ENCODE peak calls at places on chromosome 10, in six cellular contexts. One of them, this sample, is unnamed.

GRCh38 chr10:75375828-75376227 is 25.7 kb downstream of the ZNF503 start:
- DNase-seq in spleen: no peak
- DNase-seq in HCT116: no peak
- DNase-seq in transverse colon: no peak
- DNase-seq in HL-60: peak; percentile 51
- DNase-seq in GM23338: no peak
- DNase-seq in this sample: no peak

GRCh38 chr10:80491251-80492102 is 37.4 kb downstream of the TSPAN14 start:
- DNase-seq in spleen: peak; percentile 84
- DNase-seq in HCT116: no peak
- DNase-seq in transverse colon: no peak
- DNase-seq in HL-60: peak; percentile 96
- DNase-seq in GM23338: no peak
- DNase-seq in this sample: peak; percentile 24

GRCh38 chr10:49387029-49387428 is 8.9 kb downstream of the DRGX start:
- DNase-seq in spleen: no peak
- DNase-seq in HCT116: no peak
- DNase-seq in transverse colon: no peak
- DNase-seq in HL-60: no peak
- DNase-seq in GM23338: no peak
- DNase-seq in this sample: no peak

GRCh38 chr10:93757136-93757535 is 600 bp upstream of the LGI1 start:
- DNase-seq in spleen: no peak
- DNase-seq in HCT116: no peak
- DNase-seq in transverse colon: no peak
- DNase-seq in HL-60: no peak
- DNase-seq in GM23338: peak; percentile 32
- DNase-seq in this sample: no peak

GRCh38 chr10:12489357-12489756 is 140.0 kb downstream of the CAMK1D start:
- DNase-seq in spleen: no peak
- DNase-seq in HCT116: no peak
- DNase-seq in transverse colon: no peak
- DNase-seq in HL-60: no peak
- DNase-seq in GM23338: no peak
- DNase-seq in this sample: no peak

GRCh38 chr10:48627984-48628609 is 23.2 kb upstream of the ARHGAP22 start:
- DNase-seq in spleen: no peak
- DNase-seq in HCT116: no peak
- DNase-seq in transverse colon: no peak
- DNase-seq in HL-60: no peak
- DNase-seq in GM23338: no peak
- DNase-seq in this sample: no peak

GRCh38 chr10:31340343-31340742 is 21.3 kb downstream of the ZEB1 start:
- DNase-seq in spleen: no peak
- DNase-seq in HCT116: no peak
- DNase-seq in transverse colon: no peak
- DNase-seq in HL-60: no peak
- DNase-seq in GM23338: no peak
- DNase-seq in this sample: no peak

GRCh38 chr10:80154978-80155695 is 22.6 kb downstream of the PLAC9 start:
- DNase-seq in spleen: no peak
- DNase-seq in HCT116: no peak
- DNase-seq in transverse colon: no peak
- DNase-seq in HL-60: no peak
- DNase-seq in GM23338: no peak
- DNase-seq in this sample: peak; percentile 77

GRCh38 chr10:71294091-71294561 is 24.9 kb upstream of the SLC29A3 start:
- DNase-seq in spleen: no peak
- DNase-seq in HCT116: no peak
- DNase-seq in transverse colon: no peak
- DNase-seq in HL-60: no peak
- DNase-seq in GM23338: no peak
- DNase-seq in this sample: no peak

GRCh38 chr10:14562197-14562596 is 212.5 kb downstream of the FAM107B start:
- DNase-seq in spleen: no peak
- DNase-seq in HCT116: no peak
- DNase-seq in transverse colon: no peak
- DNase-seq in HL-60: no peak
- DNase-seq in GM23338: no peak
- DNase-seq in this sample: no peak

GRCh38 chr10:22610595-22610994 is 103.8 kb downstream of the PIP4K2A start:
- DNase-seq in spleen: no peak
- DNase-seq in HCT116: no peak
- DNase-seq in transverse colon: no peak
- DNase-seq in HL-60: no peak
- DNase-seq in GM23338: peak; percentile 38
- DNase-seq in this sample: no peak

GRCh38 chr10:46231087-46231486 is 55.7 kb upstream of the ANTXRL start:
- DNase-seq in spleen: peak; percentile 42
- DNase-seq in HCT116: no peak
- DNase-seq in transverse colon: no peak
- DNase-seq in HL-60: no peak
- DNase-seq in GM23338: no peak
- DNase-seq in this sample: peak; percentile 20

GRCh38 chr10:22897371-22897770 is 30.5 kb upstream of the ARMC3 start:
- DNase-seq in spleen: no peak
- DNase-seq in HCT116: no peak
- DNase-seq in transverse colon: no peak
- DNase-seq in HL-60: no peak
- DNase-seq in GM23338: no peak
- DNase-seq in this sample: no peak

GRCh38 chr10:7572435-7572834 is 94.3 kb downstream of the ITIH5 start:
- DNase-seq in spleen: no peak
- DNase-seq in HCT116: no peak
- DNase-seq in transverse colon: no peak
- DNase-seq in HL-60: no peak
- DNase-seq in GM23338: no peak
- DNase-seq in this sample: no peak
- TF ChIP-seq POLR2AphosphoS5 in spleen: no peak
- TF ChIP-seq POLR2AphosphoS5 in HCT116: no peak
- TF ChIP-seq POLR2AphosphoS5 in transverse colon: peak; percentile 34
- TF ChIP-seq POLR2AphosphoS5 in HL-60: no peak
- TF ChIP-seq POLR2AphosphoS5 in GM23338: no peak
- TF ChIP-seq POLR2AphosphoS5 in this sample: no peak

GRCh38 chr10:122939133-122939532 is 14.9 kb downstream of the C10orf88 start:
- DNase-seq in spleen: no peak
- DNase-seq in HCT116: no peak
- DNase-seq in transverse colon: no peak
- DNase-seq in HL-60: no peak
- DNase-seq in GM23338: no peak
- DNase-seq in this sample: no peak

GRCh38 chr10:122939819-122940543 is 14.0 kb downstream of the C10orf88 start:
- DNase-seq in spleen: no peak
- DNase-seq in HCT116: no peak
- DNase-seq in transverse colon: no peak
- DNase-seq in HL-60: no peak
- DNase-seq in GM23338: no peak
- DNase-seq in this sample: no peak
- TF ChIP-seq POLR2AphosphoS5 in spleen: no peak
- TF ChIP-seq POLR2AphosphoS5 in HCT116: no peak
- TF ChIP-seq POLR2AphosphoS5 in transverse colon: no peak
- TF ChIP-seq POLR2AphosphoS5 in HL-60: no peak
- TF ChIP-seq POLR2AphosphoS5 in GM23338: no peak
- TF ChIP-seq POLR2AphosphoS5 in this sample: no peak

GRCh38 chr10:98748298-98748697 is 301.6 kb upstream of the HPS1 start:
- DNase-seq in spleen: no peak
- DNase-seq in HCT116: peak; percentile 37
- DNase-seq in transverse colon: no peak
- DNase-seq in HL-60: no peak
- DNase-seq in GM23338: peak; percentile 83
- DNase-seq in this sample: no peak
- TF ChIP-seq POLR2AphosphoS5 in spleen: no peak
- TF ChIP-seq POLR2AphosphoS5 in HCT116: no peak
- TF ChIP-seq POLR2AphosphoS5 in transverse colon: no peak
- TF ChIP-seq POLR2AphosphoS5 in HL-60: no peak
- TF ChIP-seq POLR2AphosphoS5 in GM23338: no peak
- TF ChIP-seq POLR2AphosphoS5 in this sample: no peak

GRCh38 chr10:131050162-131050766 is 261.3 kb downstream of the TCERG1L start:
- DNase-seq in spleen: peak; percentile 23
- DNase-seq in HCT116: no peak
- DNase-seq in transverse colon: no peak
- DNase-seq in HL-60: no peak
- DNase-seq in GM23338: no peak
- DNase-seq in this sample: no peak

GRCh38 chr10:131049051-131049450 is 262.5 kb downstream of the TCERG1L start:
- DNase-seq in spleen: peak; percentile 15
- DNase-seq in HCT116: no peak
- DNase-seq in transverse colon: no peak
- DNase-seq in HL-60: no peak
- DNase-seq in GM23338: peak; percentile 84
- DNase-seq in this sample: no peak

GRCh38 chr10:131048595-131048994 is 262.9 kb downstream of the TCERG1L start:
- DNase-seq in spleen: peak; percentile 29
- DNase-seq in HCT116: no peak
- DNase-seq in transverse colon: no peak
- DNase-seq in HL-60: no peak
- DNase-seq in GM23338: peak; percentile 34
- DNase-seq in this sample: no peak

GRCh38 chr10:131046194-131046593 is 265.3 kb downstream of the TCERG1L start:
- DNase-seq in spleen: peak; percentile 31
- DNase-seq in HCT116: no peak
- DNase-seq in transverse colon: no peak
- DNase-seq in HL-60: no peak
- DNase-seq in GM23338: no peak
- DNase-seq in this sample: no peak

DNA sequence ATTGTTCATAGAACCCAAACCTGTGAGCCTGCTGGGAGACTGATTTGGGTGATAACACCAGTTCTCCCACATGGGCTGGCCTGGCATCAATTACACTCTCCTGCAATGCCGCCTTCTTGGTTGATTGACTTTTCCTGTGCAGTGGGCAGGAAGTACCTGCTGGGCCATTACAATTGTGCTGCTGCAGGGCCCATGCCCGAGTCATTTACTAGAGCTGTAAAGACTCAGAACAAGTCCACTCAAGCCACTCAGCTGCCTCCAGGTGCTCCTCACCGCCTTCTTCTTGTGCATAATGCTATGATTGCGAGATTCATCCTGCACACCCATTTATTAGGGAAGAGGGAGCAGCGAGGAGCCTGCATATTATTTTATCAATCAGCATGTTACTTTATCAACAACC is 264.0 kb downstream of the TCERG1L start:
- DNase-seq in spleen: peak; percentile 30
- DNase-seq in HCT116: no peak
- DNase-seq in transverse colon: no peak
- DNase-seq in HL-60: no peak
- DNase-seq in GM23338: no peak
- DNase-seq in this sample: no peak
- TF ChIP-seq POLR2AphosphoS5 in spleen: no peak
- TF ChIP-seq POLR2AphosphoS5 in HCT116: no peak
- TF ChIP-seq POLR2AphosphoS5 in transverse colon: no peak
- TF ChIP-seq POLR2AphosphoS5 in HL-60: no peak
- TF ChIP-seq POLR2AphosphoS5 in GM23338: no peak
- TF ChIP-seq POLR2AphosphoS5 in this sample: no peak

GRCh38 chr10:133422821-133423771 is 1.3 kb downstream of the SPRN start:
- DNase-seq in spleen: peak; percentile 75
- DNase-seq in HCT116: no peak
- DNase-seq in transverse colon: no peak
- DNase-seq in HL-60: no peak
- DNase-seq in GM23338: peak; percentile 31
- DNase-seq in this sample: peak; percentile 22
- TF ChIP-seq POLR2AphosphoS5 in spleen: peak; percentile 41
- TF ChIP-seq POLR2AphosphoS5 in HCT116: no peak
- TF ChIP-seq POLR2AphosphoS5 in transverse colon: no peak
- TF ChIP-seq POLR2AphosphoS5 in HL-60: peak; percentile 17
- TF ChIP-seq POLR2AphosphoS5 in GM23338: peak; percentile 43
- TF ChIP-seq POLR2AphosphoS5 in this sample: no peak

DNA sequence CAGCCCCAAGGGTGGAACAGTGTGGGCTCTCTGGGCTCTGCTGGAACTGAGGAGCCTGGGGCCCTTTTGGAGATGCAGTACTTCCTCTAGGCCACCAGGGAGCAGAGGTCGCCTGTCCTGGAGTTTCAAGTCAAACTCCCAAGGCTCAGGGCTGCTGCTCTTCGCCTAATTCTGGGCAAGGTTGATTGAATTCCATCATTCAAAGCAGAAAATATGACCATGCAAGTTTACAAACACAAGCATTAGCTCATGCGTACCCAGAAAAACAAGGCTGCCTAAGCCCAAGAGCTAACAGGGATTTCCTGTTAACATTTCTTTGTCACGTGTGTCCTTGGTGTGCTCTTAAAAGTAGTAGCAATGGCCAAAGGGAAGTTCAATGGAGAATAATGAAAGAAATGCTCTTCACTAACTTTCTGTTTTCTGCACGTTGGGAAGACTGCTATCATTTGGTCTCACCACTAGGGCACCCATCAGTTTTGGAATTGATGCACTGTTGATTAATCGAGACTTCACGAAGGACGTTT is 20.1 kb downstream of the LDB3 start:
- DNase-seq in spleen: no peak
- DNase-seq in HCT116: peak; percentile 54
- DNase-seq in transverse colon: peak; percentile 63
- DNase-seq in HL-60: peak; percentile 39
- DNase-seq in GM23338: peak; percentile 85
- DNase-seq in this sample: peak; percentile 65
- TF ChIP-seq POLR2AphosphoS5 in spleen: no peak
- TF ChIP-seq POLR2AphosphoS5 in HCT116: no peak
- TF ChIP-seq POLR2AphosphoS5 in transverse colon: no peak
- TF ChIP-seq POLR2AphosphoS5 in HL-60: no peak
- TF ChIP-seq POLR2AphosphoS5 in GM23338: no peak
- TF ChIP-seq POLR2AphosphoS5 in this sample: no peak

DNA sequence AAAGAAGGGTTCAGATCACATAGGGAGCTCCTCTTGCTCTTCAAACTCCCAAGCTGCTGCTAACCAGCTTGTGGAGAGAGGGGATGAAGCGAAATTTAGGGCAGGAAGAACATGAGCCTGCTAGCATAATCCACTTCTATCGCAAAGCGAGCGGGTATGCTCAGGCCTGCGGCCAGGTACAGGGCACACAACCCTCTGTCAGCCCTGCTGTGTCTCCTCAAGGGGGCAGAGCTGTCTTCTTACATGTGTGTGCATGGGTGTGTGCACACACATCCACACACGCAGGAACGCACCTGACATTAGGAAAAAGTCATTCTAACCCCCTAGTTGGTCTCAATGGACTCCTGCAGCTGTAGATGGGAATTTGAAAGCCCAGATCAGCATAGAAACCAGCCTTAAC is 80.2 kb downstream of the PPP1R3C start:
- DNase-seq in spleen: no peak
- DNase-seq in HCT116: peak; percentile 2
- DNase-seq in transverse colon: no peak
- DNase-seq in HL-60: no peak
- DNase-seq in GM23338: peak; percentile 50
- DNase-seq in this sample: peak; percentile 53
- TF ChIP-seq POLR2AphosphoS5 in spleen: no peak
- TF ChIP-seq POLR2AphosphoS5 in HCT116: no peak
- TF ChIP-seq POLR2AphosphoS5 in transverse colon: no peak
- TF ChIP-seq POLR2AphosphoS5 in HL-60: no peak
- TF ChIP-seq POLR2AphosphoS5 in GM23338: no peak
- TF ChIP-seq POLR2AphosphoS5 in this sample: no peak